ENCODE peak calls at places on chromosomes 11 and 22, in ten cellular contexts. R is ACHN; Z is colonic mucosa; Y is NCI-H82; D is SK-N-DZ; C is GM19239; F is progenitor cell of endocrine pancreas; I is ELF-1; X is NAMALWA; N is activated CD4-positive, alpha-beta T cell treated with anti-CD3 and anti-CD28 coated beads for 48 hours. Q is an unnamed sample.

GRCh38 chr11:60870276-60870675 is 2.9 kb downstream of the ZP1 start:
- DNase-seq in I (peak), Y (no peak), Z (no peak), X (no peak), C (no peak), D (no peak), R (no peak), F (no peak), N (no peak), Q (no peak)

GRCh38 chr11:25066706-25067105 is 569.9 kb downstream of the LUZP2 start:
- DNase-seq in C (no peak), Z (no peak), D (no peak), X (no peak), F (no peak), Y (no peak), I (no peak), R (no peak), N (no peak), Q (no peak)

GRCh38 chr22:50267591-50268390 is 2.4 kb downstream of the MAPK11 start:
- DNase-seq in N (peak), R (peak), X (no peak), D (no peak), Z (peak), C (no peak), I (no peak), F (no peak), Y (no peak), Q (peak)

GRCh38 chr11:35419713-35420333 is 465 bp upstream of the SLC1A2 start:
- DNase-seq in Z (no peak), Y (peak), R (no peak), D (peak), C (no peak), I (peak), N (no peak), F (no peak), X (no peak), Q (no peak)

GRCh38 chr11:69822676-69823494 is 3.7 kb upstream of the FGF3 start:
- DNase-seq in Z (no peak), R (no peak), X (no peak), C (no peak), Y (no peak), F (no peak), D (no peak), N (no peak), I (no peak), Q (no peak)

GRCh38 chr11:123801765-123802164 is 4.4 kb downstream of the OR6M1 start:
- DNase-seq in Z (no peak), F (no peak), D (no peak), I (no peak), N (no peak), X (no peak), C (no peak), R (no peak), Y (no peak), Q (no peak)

GRCh38 chr11:72766152-72766902 is 14.1 kb upstream of the ARAP1 start:
- DNase-seq in Y (peak), F (no peak), X (no peak), D (no peak), I (no peak), Z (no peak), R (no peak), C (no peak), N (no peak), Q (no peak)

GRCh38 chr11:2913029-2913431 is 16.2 kb downstream of the PHLDA2 start:
- DNase-seq in Y (no peak), R (peak), N (no peak), F (no peak), D (no peak), Z (no peak), C (no peak), I (no peak), X (no peak), Q (no peak)

GRCh38 chr11:102783016-102783415 is 2.6 kb upstream of the MMP10 start:
- DNase-seq in Y (no peak), C (no peak), D (no peak), Z (no peak), F (no peak), X (no peak), R (no peak), I (no peak), N (no peak), Q (no peak)

GRCh38 chr11:76323804-76324203 is 57.1 kb downstream of the THAP12 start:
- DNase-seq in X (no peak), C (no peak), R (no peak), F (no peak), D (no peak), Y (no peak), Z (no peak), I (no peak), N (no peak), Q (no peak)

GRCh38 chr11:84714316-84714780 is 912.8 kb downstream of the DLG2 start:
- DNase-seq in Z (peak), I (peak), N (peak), C (peak), Y (peak), D (peak), X (peak), F (peak), R (peak), Q (peak)

GRCh38 chr22:32771761-32772160 is 29.7 kb upstream of the TIMP3 start:
- DNase-seq in I (no peak), X (no peak), Y (no peak), D (no peak), R (no peak), C (no peak), N (no peak), Z (no peak), F (no peak), Q (no peak)

GRCh38 chr11:111206472-111206871 is 39.1 kb upstream of the POU2AF2 start:
- DNase-seq in D (no peak), F (no peak), N (no peak), Z (no peak), I (no peak), X (no peak), C (no peak), R (no peak), Y (no peak), Q (no peak)

GRCh38 chr11:2428322-2428795 is 16.0 kb downstream of the TRPM5 start:
- DNase-seq in F (peak), D (peak), R (peak), Z (peak), Y (peak), C (peak), N (peak), X (peak), I (peak), Q (peak)

GRCh38 chr11:110629594-110629993 is 82.6 kb downstream of the ARHGAP20 start:
- DNase-seq in N (no peak), X (no peak), Z (no peak), F (no peak), Y (no peak), C (no peak), I (no peak), D (no peak), R (no peak), Q (no peak)

GRCh38 chr11:70568504-70569172 is 170.3 kb downstream of the CTTN start:
- DNase-seq in R (no peak), I (peak), C (no peak), D (no peak), N (no peak), Z (peak), X (no peak), Y (peak), F (no peak), Q (no peak)

GRCh38 chr11:45301537-45302246 is 15.6 kb upstream of the SYT13 start:
- DNase-seq in Y (no peak), N (no peak), R (no peak), I (no peak), Z (no peak), F (no peak), C (no peak), X (peak), D (no peak), Q (peak)

GRCh38 chr11:88779551-88779950 is 286.2 kb downstream of the GRM5 start:
- DNase-seq in R (no peak), N (no peak), X (no peak), I (no peak), C (no peak), F (no peak), D (no peak), Z (no peak), Y (no peak), Q (no peak)

GRCh38 chr22:45870011-45870410 is 107.0 kb downstream of the WNT7B start:
- DNase-seq in I (no peak), D (no peak), N (no peak), Z (no peak), X (no peak), F (no peak), R (no peak), C (no peak), Y (no peak), Q (no peak)

GRCh38 chr11:19311306-19312030 is 70.7 kb upstream of the E2F8 start:
- DNase-seq in N (peak), C (peak), R (peak), F (peak), X (peak), Z (peak), Y (peak), I (peak), D (peak), Q (peak)

Q was measured in germinal center.